ENCODE peak calls at places on chromosomes 6 and 20, in nine cellular contexts. R, O, Q, Y, N, D, H, I and U are unnamed samples.

GRCh38 chr6:12848969-12849368 is 132.4 kb downstream of the PHACTR1 start:
- DNase-seq in Y (no peak), R (no peak), O (no peak), I (no peak), D (no peak), Q (no peak), H (no peak), N (no peak), U (no peak)

GRCh38 chr20:12294684-12295083 is 377.0 kb downstream of the BTBD3 start:
- DNase-seq in H (no peak), N (no peak), O (no peak), D (no peak), Q (no peak), I (no peak), R (no peak), Y (no peak), U (no peak)

GRCh38 chr20:20897922-20898321 is 185.5 kb upstream of the RALGAPA2 start:
- DNase-seq in Q (no peak), N (no peak), R (no peak), D (no peak), Y (no peak), I (no peak), O (peak; percentile 81), H (no peak), U (no peak)

GRCh38 chr6:15247750-15248450 is 2.0 kb downstream of the JARID2 start:
- DNase-seq in Y (peak; percentile 54), H (peak; percentile 80), D (peak; percentile 36), O (peak; percentile 66), R (peak; percentile 73), N (peak; percentile 53), Q (peak; percentile 87), I (peak; percentile 58), U (peak; percentile 33)

GRCh38 chr6:154474636-154475428 is 35.7 kb downstream of the CNKSR3 start:
- DNase-seq in N (no peak), H (no peak), R (peak; percentile 60), Y (peak; percentile 17), O (no peak), D (peak; percentile 56), Q (no peak), I (no peak), U (no peak)

GRCh38 chr20:7161690-7162089 is 394.2 kb downstream of the BMP2 start:
- DNase-seq in N (no peak), Y (no peak), I (peak; percentile 32), D (no peak), R (no peak), Q (no peak), O (peak; percentile 56), H (no peak), U (peak; percentile 32)

GRCh38 chr6:157323114-157323923 is at the start of gene TMEM242:
- DNase-seq in R (peak; percentile 96), D (peak; percentile 84), H (peak; percentile 95), I (peak; percentile 91), N (peak; percentile 94), Q (peak; percentile 96), O (peak; percentile 96), Y (peak; percentile 94), U (peak; percentile 88)

GRCh38 chr6:120055071-120055470 is 705.5 kb upstream of the MAN1A1 start:
- DNase-seq in H (no peak), D (no peak), Y (no peak), I (no peak), O (no peak), N (no peak), Q (no peak), R (peak; percentile 20), U (no peak)

GRCh38 chr6:151870375-151870774 is 62.9 kb downstream of the ESR1 start:
- DNase-seq in R (no peak), Q (no peak), Y (no peak), H (no peak), N (no peak), I (no peak), O (no peak), D (no peak), U (no peak)

GRCh38 chr6:169702640-169703246 is 817 bp downstream of the C6orf120 start:
- DNase-seq in Y (peak; percentile 34), O (peak; percentile 44), N (peak; percentile 24), R (no peak), H (no peak), I (peak; percentile 41), Q (no peak), D (peak; percentile 9), U (no peak)

GRCh38 chr20:59948828-59949720 is 8.9 kb downstream of the FAM217B start:
- DNase-seq in Q (no peak), H (no peak), I (peak; percentile 28), R (no peak), O (peak; percentile 71), D (peak; percentile 34), N (no peak), Y (peak; percentile 57), U (peak; percentile 51)

GRCh38 chr20:37095108-37095608 is 639 bp downstream of the RBL1 start:
- DNase-seq in O (no peak), D (no peak), N (no peak), H (no peak), Y (no peak), Q (no peak), I (no peak), R (no peak), U (no peak)

GRCh38 chr20:3046677-3047462 is 1.0 kb downstream of the MRPS26 start:
- DNase-seq in Y (peak; percentile 46), D (peak; percentile 24), I (no peak), H (no peak), Q (no peak), O (peak; percentile 73), R (peak; percentile 62), N (no peak), U (no peak)

GRCh38 chr6:125834347-125834746 is 43.6 kb downstream of the NCOA7 start:
- DNase-seq in Q (no peak), I (no peak), R (no peak), Y (no peak), N (no peak), D (no peak), H (no peak), O (no peak), U (no peak)

GRCh38 chr20:60749804-60750602 is 502.1 kb upstream of the CDH4 start:
- DNase-seq in R (no peak), H (no peak), Q (no peak), O (peak; percentile 67), D (no peak), I (peak; percentile 81), Y (no peak), N (no peak), U (no peak)

GRCh38 chr6:111782887-111783286 is 90.4 kb downstream of the FYN start:
- DNase-seq in I (no peak), Y (no peak), R (no peak), D (no peak), Q (no peak), O (no peak), H (no peak), N (no peak), U (no peak)

GRCh38 chr6:52157301-52157930 is 28.8 kb upstream of the IL17A start:
- DNase-seq in Q (no peak), R (no peak), D (no peak), Y (no peak), H (no peak), N (no peak), I (no peak), O (no peak), U (no peak)
- H3K4me3 ChIP-seq in Q (no peak overlapping the region), R (no peak overlapping the region), D (no peak overlapping the region), Y (no peak overlapping the region), H (no peak overlapping the region), N (no peak overlapping the region), I (no peak overlapping the region), O (no peak overlapping the region), U (no peak overlapping the region)

GRCh38 chr6:26170181-26170580 is 83.0 kb downstream of the HFE start:
- DNase-seq in I (no peak), Y (no peak), Q (no peak), O (no peak), D (no peak), H (no peak), N (no peak), R (no peak), U (no peak)
- H3K4me3 ChIP-seq in I (no peak overlapping the region), Y (no peak overlapping the region), Q (no peak overlapping the region), O (no peak overlapping the region), D (no peak overlapping the region), H (no peak overlapping the region), N (no peak overlapping the region), R (no peak overlapping the region), U (no peak overlapping the region)

DNA sequence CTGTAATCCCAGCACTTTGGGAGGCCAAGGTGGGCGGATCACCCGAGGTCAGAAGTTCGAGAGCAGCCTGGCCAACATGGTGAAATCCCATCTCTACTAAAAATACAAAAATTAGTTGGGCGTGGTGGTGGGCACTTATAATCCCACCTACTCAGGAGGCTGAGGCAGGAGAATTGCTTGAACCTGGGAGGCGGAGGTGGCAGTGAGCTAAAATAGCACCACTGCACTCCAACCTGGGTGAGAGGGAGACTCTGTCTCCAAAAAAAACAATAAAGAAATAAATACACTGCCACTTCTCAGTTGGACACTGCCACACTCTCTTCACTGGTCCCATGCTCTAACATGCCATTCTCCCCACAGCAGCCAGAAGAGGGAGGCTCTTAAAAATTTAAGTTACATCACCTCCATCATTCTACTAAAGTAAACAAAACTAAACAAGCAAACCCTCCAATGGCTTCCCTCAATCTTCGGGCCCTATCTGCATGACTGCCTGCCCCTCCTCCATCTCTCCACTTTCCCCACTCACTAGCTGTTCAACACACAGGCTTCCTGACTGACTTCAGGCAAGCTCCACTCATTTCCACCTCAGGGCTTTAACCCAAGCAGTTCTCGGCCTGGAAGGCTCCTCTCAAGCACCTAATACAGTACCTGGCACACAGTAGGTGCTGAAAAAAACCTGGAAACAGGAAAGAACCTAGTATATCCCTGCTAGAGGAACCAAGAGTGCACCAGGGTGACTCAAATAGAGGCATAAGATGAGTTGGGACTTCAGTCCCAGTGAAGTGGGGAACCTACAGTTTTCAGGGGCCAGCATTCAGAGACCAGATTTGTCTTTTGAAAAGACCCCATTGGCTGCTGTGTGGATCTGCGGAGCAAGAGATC is 3.0 kb downstream of the AHCY start:
- DNase-seq in Y (no peak), H (no peak), O (no peak), Q (no peak), I (no peak), D (peak; percentile 36), R (no peak), N (no peak), U (no peak)
- H3K4me3 ChIP-seq in Y (no peak overlapping the region), H (no peak overlapping the region), O (no peak overlapping the region), Q (no peak overlapping the region), I (no peak overlapping the region), D (no peak overlapping the region), R (no peak overlapping the region), N (no peak overlapping the region), U (no peak overlapping the region)

GRCh38 chr20:46268131-46268611 is 40.1 kb downstream of the CDH22 start:
- DNase-seq in D (no peak), I (no peak), Y (no peak), Q (no peak), O (no peak), R (no peak), H (no peak), N (peak; percentile 23), U (no peak)

GRCh38 chr20:46267108-46267820 is 41.0 kb downstream of the CDH22 start:
- DNase-seq in I (no peak), O (no peak), N (no peak), R (no peak), H (no peak), Q (no peak), D (no peak), Y (no peak), U (no peak)

GRCh38 chr20:46270977-46271744 is 37.1 kb downstream of the CDH22 start:
- DNase-seq in R (no peak), N (no peak), I (no peak), O (no peak), H (no peak), Y (no peak), D (no peak), Q (no peak), U (no peak)

GRCh38 chr20:46269372-46269771 is 38.9 kb downstream of the CDH22 start:
- DNase-seq in N (no peak), H (no peak), I (no peak), O (no peak), Y (no peak), R (no peak), D (no peak), Q (no peak), U (no peak)

GRCh38 chr20:46268662-46269061 is 39.6 kb downstream of the CDH22 start:
- DNase-seq in O (no peak), R (no peak), I (no peak), Q (no peak), D (no peak), Y (no peak), N (no peak), H (no peak), U (no peak)
- H3K4me3 ChIP-seq in O (no peak overlapping the region), R (no peak overlapping the region), I (no peak overlapping the region), Q (no peak overlapping the region), D (no peak overlapping the region), Y (no peak overlapping the region), N (no peak overlapping the region), H (no peak overlapping the region), U (no peak overlapping the region)